ENCODE peak calls at places on chromosomes 1 and 21, in five cellular contexts. I is foreskin fibroblast, Z is hippocampal formation, K is AG04450, Y is kidney tubule cell. O is an unnamed sample.

GRCh38 chr21:20661745-20662470 is 336.3 kb upstream of the NCAM2 start:
- DNase-seq in I (no peak), Y (no peak), Z (no peak), K (no peak), O (no peak)

GRCh38 chr1:109658533-109659051 is 2.7 kb downstream of the GSTM4 start:
- DNase-seq in K (no peak), Y (no peak), I (no peak), Z (no peak), O (no peak)

GRCh38 chr21:38956006-38956405 is 150.3 kb downstream of the ETS2 start:
- DNase-seq in I (no peak), Y (no peak), Z (no peak), K (no peak), O (no peak)

GRCh38 chr1:75725861-75726361 is 1.4 kb downstream of the ACADM start:
- DNase-seq in K (no peak), I (no peak), Z (no peak), Y (peak; percentile 54), O (no peak)

GRCh38 chr1:212609701-212610574 is 1.4 kb downstream of the ATF3 start:
- DNase-seq in Z (no peak), K (no peak), Y (no peak), I (peak; percentile 42), O (no peak)

GRCh38 chr1:109500886-109501285 is 7.0 kb downstream of the CYB561D1 start:
- DNase-seq in I (peak; percentile 85), Z (no peak), Y (no peak), K (no peak), O (peak; percentile 90)

GRCh38 chr1:205026181-205026580 is 16.8 kb upstream of the CNTN2 start:
- DNase-seq in K (no peak), Z (no peak), Y (no peak), I (no peak), O (no peak)

GRCh38 chr1:3363023-3363422 is 91.4 kb upstream of the ARHGEF16 start:
- DNase-seq in K (no peak), I (no peak), Z (no peak), Y (no peak), O (no peak)

GRCh38 chr1:235401251-235401650 is 34.0 kb downstream of the TBCE start:
- DNase-seq in I (peak; percentile 55), K (no peak), Y (no peak), Z (no peak), O (peak; percentile 23)

GRCh38 chr1:239922778-239923522 is 168.7 kb upstream of the FMN2 start:
- DNase-seq in Y (peak; percentile 4), Z (no peak), K (no peak), I (no peak), O (no peak)

GRCh38 chr1:65197636-65198035 is 49.6 kb downstream of the AK4 start:
- DNase-seq in K (no peak), Z (no peak), I (peak; percentile 18), Y (no peak), O (no peak)

GRCh38 chr1:209045326-209046057 is 538.0 kb upstream of the CAMK1G start:
- DNase-seq in Z (no peak), K (no peak), Y (peak; percentile 64), I (peak; percentile 59), O (no peak)

GRCh38 chr1:12572506-12572905 is 45.5 kb downstream of the DHRS3 start:
- DNase-seq in K (no peak), Z (no peak), I (no peak), Y (peak; percentile 20), O (no peak)

GRCh38 chr1:111666828-111667227 is 47.2 kb downstream of the RAP1A start:
- DNase-seq in Z (no peak), Y (peak; percentile 3), I (no peak), K (no peak), O (no peak)

GRCh38 chr1:20988030-20988825 is 188.5 kb downstream of the EIF4G3 start:
- DNase-seq in I (peak; percentile 41), Y (no peak), K (no peak), Z (no peak), O (no peak)

GRCh38 chr1:97451422-97451821 is 469.4 kb downstream of the DPYD start:
- DNase-seq in I (peak; percentile 19), Y (no peak), Z (no peak), K (no peak), O (no peak)

GRCh38 chr1:217134857-217135568 is 411.8 kb upstream of the ESRRG start:
- DNase-seq in Y (peak; percentile 53), I (no peak), Z (no peak), K (no peak), O (no peak)

GRCh38 chr1:222047370-222047769 is 305.5 kb upstream of the DUSP10 start:
- DNase-seq in I (peak; percentile 54), K (no peak), Y (no peak), Z (peak; percentile 19), O (no peak)

GRCh38 chr1:90802622-90803021 is 85.5 kb upstream of the BARHL2 start:
- DNase-seq in K (no peak), I (no peak), Y (no peak), Z (no peak), O (no peak)

GRCh38 chr1:6949991-6950765 is 164.9 kb downstream of the CAMTA1 start:
- DNase-seq in K (no peak), Y (no peak), I (no peak), Z (no peak), O (no peak)

GRCh38 chr1:54188291-54188690 is 11.5 kb downstream of the CYB5RL start:
- DNase-seq in Z (no peak), Y (no peak), K (no peak), I (peak; percentile 20), O (no peak)

GRCh38 chr1:178976541-178976940 is 49.2 kb upstream of the FAM20B start:
- DNase-seq in I (no peak), Z (no peak), K (no peak), Y (no peak), O (no peak)

GRCh38 chr1:39752703-39753102 is 14.0 kb downstream of the PPIE start:
- DNase-seq in K (no peak), Z (no peak), Y (no peak), I (no peak), O (no peak)